ENCODE peak calls at places on chromosomes 12 and 14, in eight cellular contexts. Z is natural killer cell, F is Panc1, J is A549, D is suprapubic skin, O is fibroblast of mammary gland, L is MCF 10A, E is ascending aorta. A is an unnamed sample.

GRCh38 chr14:79856357-79856756 is 354.9 kb downstream of the DIO2 start:
- DNase-seq in E (no peak), Z (no peak), D (no peak), J (no peak), L (no peak), O (peak; percentile 19), F (no peak), A (no peak)

GRCh38 chr14:58533417-58533816 is 104.3 kb upstream of the DACT1 start:
- DNase-seq in O (peak; percentile 7), D (no peak), E (no peak), F (no peak), J (no peak), L (no peak), Z (no peak), A (no peak)

GRCh38 chr12:48037267-48037915 is 33.1 kb upstream of the COL2A1 start:
- DNase-seq in E (no peak), D (no peak), L (no peak), Z (no peak), J (no peak), F (no peak), O (no peak), A (no peak)

GRCh38 chr12:130334399-130334798 is 3.3 kb upstream of the PIWIL1 start:
- DNase-seq in F (no peak), D (no peak), E (no peak), Z (no peak), O (no peak), L (no peak), J (no peak), A (no peak)

GRCh38 chr12:47133981-47134380 is 54.2 kb upstream of the AMIGO2 start:
- DNase-seq in E (no peak), O (no peak), F (no peak), L (peak; percentile 35), J (no peak), D (no peak), Z (no peak), A (no peak)

GRCh38 chr14:102316048-102316745 is 3.3 kb upstream of the ZNF839 start:
- DNase-seq in J (no peak), E (no peak), O (peak; percentile 74), F (no peak), Z (no peak), D (no peak), L (peak; percentile 42), A (peak; percentile 55)

GRCh38 chr12:67651380-67651695 is 2.8 kb downstream of the DYRK2 start:
- DNase-seq in J (peak; percentile 18), F (no peak), E (no peak), L (peak; percentile 17), O (peak; percentile 62), Z (no peak), D (no peak), A (peak; percentile 69)

GRCh38 chr12:31832740-31833540 is 104.1 kb upstream of the AMN1 start:
- DNase-seq in Z (peak; percentile 16), J (no peak), F (no peak), D (no peak), E (no peak), O (no peak), L (no peak), A (no peak)

GRCh38 chr14:23030936-23031335 is 3.8 kb downstream of the PSMB5 start:
- DNase-seq in Z (no peak), O (peak; percentile 29), E (no peak), F (no peak), D (no peak), J (no peak), L (peak; percentile 33), A (no peak)

GRCh38 chr14:61140872-61141271 is 140.3 kb downstream of the TMEM30B start:
- DNase-seq in Z (no peak), F (no peak), E (no peak), L (no peak), D (no peak), J (no peak), O (peak; percentile 96), A (no peak)

GRCh38 chr12:116687888-116688287 is 50.0 kb downstream of the SPRING1 start:
- DNase-seq in O (peak; percentile 43), Z (no peak), J (peak; percentile 46), D (no peak), E (no peak), F (no peak), L (peak; percentile 14), A (no peak)

GRCh38 chr12:5619628-5620027 is 187.7 kb downstream of the NTF3 start:
- DNase-seq in E (no peak), Z (no peak), L (no peak), D (no peak), O (no peak), F (no peak), J (no peak), A (no peak)

GRCh38 chr12:80241576-80242273 is 142.4 kb downstream of the OTOGL start:
- DNase-seq in D (no peak), L (peak; percentile 75), Z (no peak), E (no peak), F (no peak), J (no peak), O (peak; percentile 9), A (no peak)

GRCh38 chr12:132488127-132489077 is 1.5 kb upstream of the FBRSL1 start:
- DNase-seq in E (no peak), J (no peak), O (no peak), D (no peak), Z (peak; percentile 35), L (no peak), F (no peak), A (peak; percentile 64)

GRCh38 chr14:49173765-49174373 is 412.3 kb downstream of the RPS29 start:
- DNase-seq in J (peak; percentile 33), O (peak; percentile 75), F (peak; percentile 50), Z (no peak), E (no peak), L (peak; percentile 75), D (no peak), A (no peak)

GRCh38 chr14:74566174-74567125 is 45.6 kb downstream of the LTBP2 start:
- DNase-seq in Z (no peak), D (no peak), E (no peak), L (peak; percentile 96), J (peak; percentile 66), F (no peak), O (peak; percentile 50), A (peak; percentile 38)

GRCh38 chr12:51942501-51943000 is 8.9 kb upstream of the ACVR1B start:
- DNase-seq in D (no peak), F (no peak), Z (no peak), E (no peak), O (no peak), J (no peak), L (no peak), A (no peak)

DNA sequence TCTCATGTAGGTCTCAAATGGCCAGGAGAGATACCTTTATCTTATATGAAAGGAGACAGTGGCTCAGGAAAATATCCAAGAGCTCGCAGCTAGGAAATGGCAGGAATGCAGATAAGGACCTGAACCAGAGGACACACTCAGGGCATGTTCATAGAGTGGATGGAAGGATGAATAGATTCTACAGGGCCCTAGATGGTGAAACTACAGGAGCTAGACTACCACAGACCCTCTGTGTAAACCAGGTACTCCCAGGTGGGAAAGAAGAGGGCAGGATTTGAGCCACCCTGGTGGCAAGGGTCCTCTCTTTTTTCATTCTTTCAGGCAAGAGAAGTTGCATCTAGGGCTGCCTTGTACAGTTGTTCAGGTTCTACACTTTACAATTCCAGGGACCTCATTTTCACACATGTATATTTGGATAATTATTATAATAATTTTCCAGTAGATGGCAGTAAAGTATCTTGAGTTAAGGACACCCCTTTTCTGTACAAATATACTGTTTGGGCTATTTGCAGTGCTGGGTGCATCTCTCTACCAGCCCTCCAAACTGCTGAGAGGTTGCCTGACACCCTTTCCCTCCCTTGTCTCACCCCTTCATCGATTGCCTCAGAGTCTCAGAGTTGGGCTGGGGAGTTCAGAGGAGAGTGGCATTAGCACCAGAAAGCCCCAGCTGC is 10.5 kb upstream of the ZDHHC22 start:
- DNase-seq in Z (no peak), L (peak; percentile 31), D (peak; percentile 18), O (peak; percentile 23), J (peak; percentile 83), E (no peak), F (peak; percentile 24), A (no peak)
- TF ChIP-seq CTCF in Z (no peak), L (peak; percentile 32), D (no peak), O (peak; percentile 23), J (peak; percentile 68), E (peak; percentile 33), F (no peak), A (no peak)

GRCh38 chr12:81615031-81615430 is 144.1 kb downstream of the PPFIA2 start:
- DNase-seq in O (peak; percentile 18), J (no peak), F (no peak), E (no peak), L (no peak), D (no peak), Z (no peak), A (no peak)

DNA sequence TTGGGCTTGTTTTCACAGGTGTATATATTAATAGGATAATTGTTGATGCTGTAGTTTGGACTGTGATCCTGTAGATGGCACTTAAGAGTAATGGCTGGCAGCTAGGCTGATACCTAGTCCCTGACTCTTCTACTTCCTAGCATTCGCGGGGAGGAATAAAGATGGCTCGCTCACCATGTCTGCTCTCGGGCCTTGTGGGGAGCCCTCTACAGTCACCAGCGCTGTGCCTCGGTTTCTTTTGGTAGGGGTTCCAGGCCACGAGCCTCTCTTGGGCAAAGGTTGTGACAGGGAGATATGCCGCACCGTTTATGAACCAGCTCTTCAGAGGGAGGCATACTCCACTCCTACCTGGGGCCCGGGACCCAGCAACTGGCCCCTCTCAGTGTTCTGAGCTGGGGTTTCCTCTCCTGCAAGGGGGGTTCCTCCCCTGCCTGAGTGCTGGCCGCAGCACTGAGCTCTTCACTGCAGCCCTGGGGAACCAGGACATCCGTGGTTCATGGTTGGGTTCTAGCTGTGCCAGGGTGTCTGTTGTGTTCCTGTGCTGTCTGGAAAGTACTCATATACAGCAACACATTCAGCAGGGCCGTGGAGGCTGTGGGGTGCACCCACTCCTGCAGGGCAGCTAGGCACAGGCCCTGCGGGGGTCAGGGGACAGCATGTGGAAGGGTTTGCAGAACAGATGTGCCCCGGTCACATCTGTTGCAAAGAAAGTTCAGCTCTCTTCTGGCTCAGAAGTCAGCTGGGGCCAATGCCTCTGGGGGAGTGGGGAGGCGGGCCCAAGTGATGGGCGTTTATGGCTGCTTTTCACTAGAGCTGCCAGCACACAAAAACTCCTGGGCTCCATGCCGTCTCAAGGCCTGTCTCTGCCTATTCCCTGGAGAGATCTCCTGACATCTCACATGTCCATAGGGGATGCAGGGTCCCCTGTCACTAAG is 147.9 kb downstream of the PPFIA2 start:
- DNase-seq in J (peak; percentile 3), F (no peak), O (peak; percentile 6), Z (no peak), D (no peak), L (peak; percentile 30), E (no peak), A (no peak)
- TF ChIP-seq CTCF in J (peak; percentile 5), F (peak; percentile 63), O (peak; percentile 32), Z (no peak), D (no peak), L (peak; percentile 27), E (no peak), A (peak; percentile 14)

GRCh38 chr12:120775862-120776552 is 50.4 kb downstream of the ACADS start:
- DNase-seq in L (no peak), J (no peak), O (no peak), D (no peak), F (no peak), Z (no peak), E (no peak), A (no peak)
- TF ChIP-seq CTCF in L (no peak), J (no peak), O (no peak), D (no peak), F (no peak), Z (no peak), E (peak; percentile 5), A (no peak)

DNA sequence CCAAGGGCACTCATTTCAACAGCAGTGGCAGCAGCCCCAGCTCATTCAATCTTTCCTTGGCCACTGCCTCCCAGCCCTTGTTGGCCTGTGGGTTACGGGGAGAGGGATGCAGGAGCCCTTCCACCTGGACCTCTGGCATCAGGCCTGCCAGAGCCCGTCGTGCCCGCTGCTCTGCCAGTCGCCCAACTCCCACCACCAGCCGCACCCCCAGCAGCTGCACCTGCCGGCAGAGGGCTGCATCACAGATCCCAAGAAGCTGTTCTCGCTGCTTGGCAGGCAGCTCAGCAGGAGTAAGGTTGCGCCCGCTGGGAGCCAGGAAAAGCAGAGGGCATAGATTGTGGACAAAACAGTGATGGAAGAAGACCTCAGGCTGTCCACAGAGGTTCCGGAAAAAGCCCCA is 6.7 kb downstream of the SMUG1 start:
- DNase-seq in L (no peak), F (no peak), E (no peak), Z (no peak), O (no peak), D (no peak), J (no peak), A (no peak)
- TF ChIP-seq CTCF in L (no peak), F (no peak), E (no peak), Z (no peak), O (no peak), D (no peak), J (no peak), A (no peak)